ENCODE peak calls at places on chromosomes 16 and 17, in six cellular contexts. G, N, O, U, V and T are unnamed samples.
A peak's percentile ranks its signal among the peaks of the same experiment; 100 is the strongest.

GRCh38 chr17:56026894-56027293 is 126.4 kb upstream of the ANKFN1 start:
- DNase-seq in G (no peak), N (no peak), O (no peak), U (no peak), V (no peak), T (no peak)

GRCh38 chr17:80071116-80071980 is 30.0 kb upstream of the GAA start:
- DNase-seq in G (peak; percentile 56), N (no peak), O (no peak), U (no peak), V (no peak), T (no peak)

GRCh38 chr16:1526608-1527555 is 6.6 kb upstream of the TMEM204 start:
- DNase-seq in G (no peak), N (no peak), O (no peak), U (no peak), V (no peak), T (no peak)

GRCh38 chr16:73735018-73735417 is 561.6 kb upstream of the PSMD7 start:
- DNase-seq in G (peak; percentile 66), N (no peak), O (no peak), U (no peak), V (no peak), T (peak; percentile 75)

GRCh38 chr17:69690531-69690930 is 276.0 kb downstream of the MAP2K6 start:
- DNase-seq in G (no peak), N (no peak), O (no peak), U (no peak), V (no peak), T (no peak)

GRCh38 chr16:84999200-84999599 is 12.1 kb downstream of the ZDHHC7 start:
- DNase-seq in G (peak; percentile 57), N (no peak), O (no peak), U (no peak), V (no peak), T (peak; percentile 70)

GRCh38 chr16:89095401-89095974 is 1.8 kb downstream of the ACSF3 start:
- DNase-seq in G (no peak), N (peak; percentile 82), O (peak; percentile 26), U (no peak), V (no peak), T (no peak)

GRCh38 chr17:45149037-45149668 is 878 bp downstream of the HEXIM1 start:
- DNase-seq in G (peak; percentile 91), N (peak; percentile 86), O (peak; percentile 93), U (peak; percentile 64), V (peak; percentile 89), T (peak; percentile 91)

GRCh38 chr16:75761111-75761510 is 34.8 kb upstream of the CPHXL start:
- DNase-seq in G (peak; percentile 42), N (peak; percentile 65), O (no peak), U (no peak), V (no peak), T (peak; percentile 32)

GRCh38 chr16:4663756-4664465 is 29.5 kb upstream of the NUDT16L1 start:
- DNase-seq in G (no peak), N (no peak), O (no peak), U (no peak), V (no peak), T (no peak)

GRCh38 chr16:77304883-77305282 is 105.7 kb downstream of the SYCE1L start:
- DNase-seq in G (no peak), N (no peak), O (no peak), U (no peak), V (no peak), T (peak; percentile 62)

GRCh38 chr17:81520021-81520894 is 7.7 kb upstream of the ACTG1 start:
- DNase-seq in G (no peak), N (no peak), O (no peak), U (no peak), V (no peak), T (no peak)

GRCh38 chr17:81365601-81366585 is 29.4 kb upstream of the BAHCC1 start:
- DNase-seq in G (no peak), N (peak; percentile 46), O (no peak), U (peak; percentile 89), V (peak; percentile 63), T (peak; percentile 97)

GRCh38 chr17:4386406-4386805 is 19.9 kb upstream of the UBE2G1 start:
- DNase-seq in G (peak; percentile 29), N (no peak), O (no peak), U (no peak), V (no peak), T (no peak)

GRCh38 chr17:60554377-60554788 is 28.3 kb upstream of the APPBP2 start:
- DNase-seq in G (peak; percentile 71), N (no peak), O (no peak), U (no peak), V (no peak), T (peak; percentile 44)

GRCh38 chr16:12815361-12815760 is 11.7 kb upstream of the CPPED1 start:
- DNase-seq in G (peak; percentile 41), N (no peak), O (no peak), U (no peak), V (no peak), T (no peak)

GRCh38 chr17:69654981-69655581 is 240.6 kb downstream of the MAP2K6 start:
- DNase-seq in G (peak; percentile 88), N (peak; percentile 84), O (no peak), U (no peak), V (no peak), T (peak; percentile 94)

GRCh38 chr17:49442051-49442450 is 27.4 kb upstream of the PHB1 start:
- DNase-seq in G (no peak), N (no peak), O (no peak), U (no peak), V (no peak), T (no peak)

GRCh38 chr17:72640415-72641165 is 451.9 kb downstream of the SLC39A11 start:
- DNase-seq in G (no peak), N (no peak), O (peak; percentile 31), U (no peak), V (no peak), T (peak; percentile 70)

GRCh38 chr17:75645889-75646625 is 12.8 kb downstream of the SMIM5 start:
- DNase-seq in G (no peak), N (no peak), O (no peak), U (peak; percentile 64), V (peak; percentile 34), T (peak; percentile 95)

GRCh38 chr16:11610580-11610979 is 23.9 kb upstream of the LITAF start:
- DNase-seq in G (no peak), N (peak; percentile 43), O (no peak), U (no peak), V (no peak), T (no peak)

GRCh38 chr17:7835818-7836595 is 2.0 kb downstream of the KDM6B start:
- DNase-seq in G (peak; percentile 77), N (no peak), O (peak; percentile 84), U (no peak), V (peak; percentile 55), T (peak; percentile 34)

GRCh38 chr17:69575346-69575761 is 160.9 kb downstream of the MAP2K6 start:
- DNase-seq in G (peak; percentile 47), N (peak; percentile 59), O (no peak), U (no peak), V (no peak), T (peak; percentile 97)

GRCh38 chr17:19003966-19004600 is 481 bp downstream of the FAM83G start:
- DNase-seq in G (peak; percentile 82), N (no peak), O (peak; percentile 65), U (no peak), V (peak; percentile 54), T (no peak)

GRCh38 chr17:19002805-19003542 is 1.6 kb downstream of the FAM83G start:
- DNase-seq in G (peak; percentile 62), N (no peak), O (no peak), U (no peak), V (no peak), T (no peak)

GRCh38 chr17:19002191-19002590 is 2.4 kb downstream of the FAM83G start:
- DNase-seq in G (peak; percentile 49), N (no peak), O (no peak), U (no peak), V (no peak), T (no peak)

GRCh38 chr17:19004601-19005441 is at the start of gene FAM83G:
- DNase-seq in G (peak; percentile 92), N (peak; percentile 58), O (peak; percentile 85), U (peak; percentile 51), V (peak; percentile 86), T (no peak)

DNA sequence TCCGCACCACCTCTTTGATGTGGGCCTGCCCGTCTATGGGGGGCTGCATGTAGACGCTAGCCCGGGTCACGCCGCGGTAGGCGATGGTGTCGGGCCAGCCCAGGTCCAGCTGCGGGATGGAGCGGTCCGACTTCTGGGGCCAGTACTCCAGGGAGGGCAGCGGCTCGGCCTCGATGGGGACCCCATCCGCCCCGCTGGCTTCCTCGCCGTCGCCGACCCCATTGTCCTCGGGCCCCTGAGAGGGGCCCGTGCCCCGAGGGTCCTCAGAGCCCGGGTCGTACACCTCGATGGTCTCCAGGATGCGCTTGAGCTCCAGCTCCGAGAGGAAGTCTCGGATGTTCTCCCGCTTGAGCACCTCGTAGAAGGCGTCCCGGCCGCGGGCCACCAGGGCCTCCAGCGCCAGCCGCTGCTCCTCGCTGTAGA is 1.0 kb downstream of the FAM83G start:
- DNase-seq in G (no peak), N (peak; percentile 31), O (peak; percentile 67), U (no peak), V (no peak), T (no peak)
- H3K4me3 ChIP-seq in G (peak overlapping the region; percentile 79), N (peak overlapping the region; percentile 71), O (peak overlapping the region; percentile 81), U (peak overlapping the region; percentile 84), V (peak overlapping the region; percentile 44), T (no peak overlapping the region)

DNA sequence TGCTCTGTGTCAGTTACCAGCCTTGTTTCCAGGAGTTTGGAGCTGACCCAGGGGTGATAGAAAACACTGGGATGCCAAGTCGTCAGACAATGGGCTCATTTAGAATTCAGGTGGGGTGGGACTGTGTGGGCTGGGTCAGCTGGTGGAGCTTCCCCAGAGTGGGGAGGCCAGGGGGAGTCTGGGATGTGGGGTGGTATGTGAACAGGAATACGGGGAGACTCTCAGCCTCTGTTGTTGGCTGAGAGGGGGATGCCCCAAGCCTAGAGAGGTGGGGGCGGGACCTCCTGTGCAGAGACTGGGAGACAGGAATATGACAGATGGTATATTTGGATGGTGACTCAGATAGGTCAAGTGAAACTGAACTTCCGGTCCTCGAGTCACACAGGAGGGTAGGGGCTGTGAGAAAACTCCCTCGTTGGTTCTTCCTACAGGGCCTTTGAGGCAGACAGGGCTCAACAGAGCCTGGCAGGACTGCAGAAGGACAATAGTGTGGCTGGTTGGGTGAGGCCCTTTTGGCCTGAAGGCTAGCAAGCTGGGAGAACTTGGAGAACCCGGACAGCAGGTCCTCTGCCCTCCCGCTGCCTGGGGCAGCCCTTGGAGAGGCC is 23.7 kb downstream of the CDH1 start:
- DNase-seq in G (peak; percentile 30), N (peak; percentile 16), O (no peak), U (no peak), V (no peak), T (peak; percentile 71)
- TF ChIP-seq EZH2phosphoT487 in G (no peak), N (no peak), O (no peak), U (no peak), V (no peak), T (no peak)

GRCh38 chr17:350706-351435 is 1.7 kb downstream of the RPH3AL start:
- DNase-seq in G (peak; percentile 17), N (no peak), O (peak; percentile 38), U (no peak), V (peak; percentile 71), T (peak; percentile 77)
- H3K4me1 ChIP-seq in G (peaks cover 4% of the 10 kb centered on the region), N (no peaks in the 10 kb centered on the region), O (no peaks in the 10 kb centered on the region), U (peaks cover 13% of the 10 kb centered on the region), V (peaks cover 25% of the 10 kb centered on the region), T (peaks cover 47% of the 10 kb centered on the region)

DNA sequence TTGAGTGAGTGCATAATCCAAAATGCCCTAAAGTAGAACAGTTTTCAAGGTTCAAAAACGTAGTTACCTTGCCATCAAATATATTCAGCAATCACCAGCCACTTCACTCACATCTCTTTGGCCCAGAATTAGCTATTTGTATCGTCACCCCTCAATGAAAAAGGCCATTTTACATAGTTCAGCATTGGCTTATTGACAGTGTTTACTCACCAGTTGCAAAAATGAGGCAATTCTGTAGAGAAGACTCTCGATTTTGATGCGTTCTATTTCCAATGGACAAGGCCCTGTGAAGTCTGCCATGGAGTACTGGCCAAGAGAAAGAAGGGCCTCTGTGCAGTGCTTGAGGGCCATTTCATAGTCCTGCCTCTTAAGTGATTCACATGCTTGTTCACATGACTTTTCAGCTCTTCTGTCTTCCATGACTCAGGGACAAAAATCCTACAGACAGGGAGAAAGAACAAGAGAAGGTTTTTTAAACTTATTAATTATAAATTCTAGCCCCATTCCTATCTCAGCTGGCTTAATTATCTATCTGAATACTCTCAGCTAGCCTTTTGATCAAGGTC is 26.5 kb downstream of the HELZ start:
- DNase-seq in G (peak; percentile 81), N (no peak), O (no peak), U (no peak), V (no peak), T (no peak)
- H3K4me3 ChIP-seq in G (no peak overlapping the region), N (no peak overlapping the region), O (no peak overlapping the region), U (no peak overlapping the region), V (no peak overlapping the region), T (no peak overlapping the region)